ENCODE peak calls at places on chromosomes 5 and 9, in ten cellular contexts. E is breast epithelium, T is fibroblast of the aortic adventitia, X is BJ, Q is stomach, M is heart left ventricle, H is cardiac fibroblast, B is upper lobe of left lung, D is brain microvascular endothelial cell, K is DND-41. G is an unnamed sample.

GRCh38 chr5:75890546-75890945 is 173.3 kb upstream of the POC5 start:
- DNase-seq in E (no peak), T (no peak), X (no peak), Q (no peak), M (no peak), H (no peak), B (no peak), D (no peak), K (no peak), G (no peak)

GRCh38 chr5:130743091-130743490 is 422.0 kb downstream of the HINT1 start:
- DNase-seq in E (no peak), T (no peak), X (no peak), Q (no peak), M (no peak), H (no peak), B (no peak), D (no peak), K (no peak), G (no peak)

GRCh38 chr5:60092671-60093422 is 199.3 kb upstream of the PDE4D start:
- DNase-seq in E (no peak), T (peak), X (peak), Q (no peak), M (no peak), H (no peak), B (no peak), D (peak), K (no peak), G (no peak)

GRCh38 chr9:87405677-87406544 is 91.8 kb upstream of the DAPK1 start:
- DNase-seq in E (no peak), T (peak), X (no peak), Q (no peak), M (no peak), H (peak), B (no peak), D (no peak), K (no peak), G (no peak)

GRCh38 chr5:181188700-181189362 is 16.2 kb downstream of the TRIM7 start:
- DNase-seq in E (peak), T (peak), X (no peak), Q (peak), M (peak), H (peak), B (no peak), D (peak), K (peak), G (peak)

GRCh38 chr5:59874675-59875074 is 18.9 kb downstream of the PDE4D start:
- DNase-seq in E (no peak), T (no peak), X (no peak), Q (no peak), M (no peak), H (no peak), B (no peak), D (no peak), K (no peak), G (no peak)

GRCh38 chr9:119283118-119283794 is 86.0 kb downstream of the BRINP1 start:
- DNase-seq in E (no peak), T (no peak), X (peak), Q (no peak), M (peak), H (no peak), B (peak), D (no peak), K (no peak), G (no peak)

GRCh38 chr9:37944266-37944650 is 40.3 kb upstream of the SLC25A51 start:
- DNase-seq in E (no peak), T (peak), X (no peak), Q (no peak), M (no peak), H (peak), B (no peak), D (no peak), K (no peak), G (no peak)

GRCh38 chr5:17425385-17426070 is 72.5 kb upstream of the TAF11L2 start:
- DNase-seq in E (no peak), T (no peak), X (no peak), Q (no peak), M (no peak), H (no peak), B (no peak), D (no peak), K (no peak), G (no peak)

GRCh38 chr5:31698667-31699066 is 59.7 kb downstream of the PDZD2 start:
- DNase-seq in E (no peak), T (no peak), X (no peak), Q (no peak), M (no peak), H (no peak), B (no peak), D (no peak), K (no peak), G (no peak)

GRCh38 chr5:56769875-56770604 is 45.3 kb upstream of the MAP3K1 start:
- DNase-seq in E (no peak), T (no peak), X (no peak), Q (no peak), M (no peak), H (no peak), B (no peak), D (no peak), K (no peak), G (no peak)

GRCh38 chr5:119358901-119359603 is 3.2 kb downstream of the TNFAIP8 start:
- DNase-seq in E (no peak), T (no peak), X (no peak), Q (no peak), M (no peak), H (no peak), B (no peak), D (no peak), K (no peak), G (no peak)

GRCh38 chr5:53917095-53917494 is 356.7 kb downstream of the NDUFS4 start:
- DNase-seq in E (no peak), T (peak), X (no peak), Q (no peak), M (no peak), H (peak), B (no peak), D (peak), K (no peak), G (no peak)

GRCh38 chr5:69288069-69288468 is 44.5 kb downstream of the CCDC125 start:
- DNase-seq in E (no peak), T (no peak), X (no peak), Q (no peak), M (no peak), H (no peak), B (no peak), D (no peak), K (no peak), G (no peak)

GRCh38 chr9:37974506-37975173 is 70.7 kb upstream of the SLC25A51 start:
- DNase-seq in E (no peak), T (no peak), X (no peak), Q (no peak), M (no peak), H (no peak), B (no peak), D (no peak), K (no peak), G (no peak)

DNA sequence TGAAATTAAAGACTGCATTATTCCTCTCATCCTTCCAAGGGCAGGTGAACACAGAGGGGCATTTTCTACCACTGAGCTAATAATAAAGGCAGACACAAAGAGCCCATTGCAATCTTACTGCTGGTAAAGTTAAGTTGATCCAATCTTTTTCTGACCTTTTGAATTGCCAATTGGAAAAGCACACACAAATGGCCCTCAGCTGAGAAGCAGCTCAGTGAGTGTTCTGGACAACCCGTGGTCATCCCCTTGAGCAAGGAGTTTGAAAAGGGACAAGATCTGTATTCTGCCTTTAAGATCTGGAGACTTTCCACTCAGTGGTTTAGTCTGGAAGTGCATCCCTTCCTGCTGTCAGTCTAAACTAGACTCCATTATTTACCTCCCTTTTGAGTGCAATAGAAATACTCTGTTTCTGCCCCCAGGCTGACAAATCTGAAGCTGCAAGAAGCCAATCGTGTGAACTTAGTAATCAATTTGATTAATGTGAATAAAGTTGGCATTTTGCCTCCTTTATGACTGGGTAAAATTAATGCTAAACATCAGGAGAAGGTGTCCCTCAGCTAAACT is 835.7 kb downstream of the MAT2B start:
- DNase-seq in E (no peak), T (peak), X (no peak), Q (no peak), M (no peak), H (no peak), B (no peak), D (no peak), K (no peak), G (no peak)
- TF ChIP-seq CTCF in E (no peak), T (no peak), X (no peak), Q (no peak), M (no peak), H (no peak), B (no peak), D (peak), K (no peak), G (no peak)

GRCh38 chr5:177490311-177490991 is 7.0 kb downstream of the PDLIM7 start:
- DNase-seq in E (no peak), T (no peak), X (no peak), Q (no peak), M (no peak), H (no peak), B (peak), D (no peak), K (no peak), G (no peak)

GRCh38 chr5:177487144-177487543 is 10.3 kb downstream of the PDLIM7 start:
- DNase-seq in E (no peak), T (no peak), X (no peak), Q (no peak), M (no peak), H (no peak), B (no peak), D (no peak), K (no peak), G (no peak)

GRCh38 chr5:177486256-177486655 is 11.1 kb downstream of the PDLIM7 start:
- DNase-seq in E (no peak), T (no peak), X (no peak), Q (no peak), M (no peak), H (no peak), B (no peak), D (no peak), K (no peak), G (no peak)

GRCh38 chr5:177489119-177489716 is 8.2 kb downstream of the PDLIM7 start:
- DNase-seq in E (no peak), T (no peak), X (no peak), Q (peak), M (no peak), H (no peak), B (peak), D (no peak), K (no peak), G (no peak)

GRCh38 chr5:177487975-177488374 is 9.4 kb downstream of the PDLIM7 start:
- DNase-seq in E (no peak), T (no peak), X (no peak), Q (no peak), M (no peak), H (no peak), B (peak), D (no peak), K (no peak), G (no peak)
- TF ChIP-seq CTCF in E (no peak), T (no peak), X (no peak), Q (no peak), M (no peak), H (no peak), B (no peak), D (peak), K (peak), G (no peak)

DNA sequence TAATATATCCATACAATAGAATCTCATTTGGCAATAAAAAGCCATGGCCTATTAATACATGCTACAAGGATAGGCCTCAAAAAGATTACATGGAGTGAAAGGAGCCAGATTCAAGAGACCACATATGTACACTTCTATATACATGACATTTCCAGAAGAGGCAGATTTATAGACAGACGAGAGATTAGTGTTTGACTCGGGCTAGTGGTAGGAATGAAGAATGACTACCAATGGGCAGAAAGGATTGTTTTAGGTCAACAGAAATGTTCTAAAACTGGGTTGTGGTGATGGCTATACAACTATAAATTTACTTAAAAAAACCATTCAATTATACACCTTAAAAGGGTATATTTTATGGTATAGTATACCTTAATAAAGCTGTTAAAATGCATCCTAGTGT is 41.9 kb downstream of the SETX start:
- DNase-seq in E (no peak), T (no peak), X (no peak), Q (no peak), M (no peak), H (no peak), B (no peak), D (no peak), K (no peak), G (no peak)
- TF ChIP-seq CTCF in E (no peak), T (peak), X (peak), Q (no peak), M (no peak), H (peak), B (no peak), D (peak), K (no peak), G (no peak)

DNA sequence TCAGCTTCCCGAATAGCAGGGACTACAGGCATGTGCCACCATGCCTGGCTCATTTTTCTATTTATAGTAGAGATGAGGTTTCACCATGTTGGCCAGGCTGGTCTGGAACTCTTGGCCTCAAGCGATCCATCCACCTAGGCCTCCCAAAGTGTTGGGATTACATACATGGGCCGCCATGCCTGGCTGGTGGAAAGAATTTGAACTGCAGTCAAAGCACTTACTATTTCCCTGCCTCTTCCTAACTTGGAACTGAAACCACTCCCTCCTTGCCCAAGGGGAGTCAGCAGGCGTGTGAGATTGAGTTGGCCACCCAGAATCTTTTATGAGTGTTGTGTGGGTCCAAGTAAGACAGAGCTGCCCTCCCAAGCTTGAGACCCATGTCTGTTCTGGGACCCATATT is 86.1 kb upstream of the PTPN3 start:
- DNase-seq in E (no peak), T (no peak), X (no peak), Q (no peak), M (no peak), H (no peak), B (no peak), D (no peak), K (no peak), G (no peak)
- TF ChIP-seq CTCF in E (no peak), T (no peak), X (no peak), Q (no peak), M (no peak), H (no peak), B (no peak), D (peak), K (no peak), G (no peak)

DNA sequence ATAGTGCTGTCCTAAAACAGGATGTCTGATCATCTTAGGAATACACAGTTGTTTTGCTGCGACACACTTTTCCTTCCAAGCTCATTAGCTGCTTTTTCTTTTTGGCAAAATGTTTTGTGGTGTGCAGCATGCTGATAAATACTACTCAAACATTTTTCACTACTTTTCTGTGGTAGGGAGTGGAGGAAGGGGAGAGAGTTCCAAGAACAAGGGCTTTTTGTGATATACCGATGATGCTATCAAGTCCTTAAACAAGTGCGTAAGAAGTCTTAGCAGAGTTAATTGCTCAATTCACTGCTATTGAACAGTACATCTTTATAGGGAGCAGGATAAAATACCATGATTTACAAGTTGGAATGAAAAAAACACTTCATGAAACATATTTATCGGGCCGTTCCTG is 23.6 kb upstream of the TEK start:
- DNase-seq in E (no peak), T (no peak), X (no peak), Q (no peak), M (no peak), H (peak), B (no peak), D (no peak), K (no peak), G (no peak)
- TF ChIP-seq CTCF in E (no peak), T (no peak), X (no peak), Q (no peak), M (no peak), H (no peak), B (no peak), D (no peak), K (no peak), G (no peak)

GRCh38 chr5:72235725-72236124 is 84.3 kb downstream of the MRPS27 start:
- DNase-seq in E (no peak), T (no peak), X (no peak), Q (no peak), M (no peak), H (no peak), B (no peak), D (no peak), K (no peak), G (no peak)
- TF ChIP-seq CTCF in E (no peak), T (no peak), X (no peak), Q (no peak), M (no peak), H (no peak), B (no peak), D (no peak), K (no peak), G (no peak)

GRCh38 chr5:30620481-30621085 is 572.9 kb upstream of the CDH6 start:
- DNase-seq in E (no peak), T (no peak), X (no peak), Q (no peak), M (no peak), H (no peak), B (no peak), D (no peak), K (no peak), G (no peak)
- TF ChIP-seq CTCF in E (no peak), T (no peak), X (no peak), Q (no peak), M (no peak), H (no peak), B (no peak), D (no peak), K (no peak), G (no peak)

DNA sequence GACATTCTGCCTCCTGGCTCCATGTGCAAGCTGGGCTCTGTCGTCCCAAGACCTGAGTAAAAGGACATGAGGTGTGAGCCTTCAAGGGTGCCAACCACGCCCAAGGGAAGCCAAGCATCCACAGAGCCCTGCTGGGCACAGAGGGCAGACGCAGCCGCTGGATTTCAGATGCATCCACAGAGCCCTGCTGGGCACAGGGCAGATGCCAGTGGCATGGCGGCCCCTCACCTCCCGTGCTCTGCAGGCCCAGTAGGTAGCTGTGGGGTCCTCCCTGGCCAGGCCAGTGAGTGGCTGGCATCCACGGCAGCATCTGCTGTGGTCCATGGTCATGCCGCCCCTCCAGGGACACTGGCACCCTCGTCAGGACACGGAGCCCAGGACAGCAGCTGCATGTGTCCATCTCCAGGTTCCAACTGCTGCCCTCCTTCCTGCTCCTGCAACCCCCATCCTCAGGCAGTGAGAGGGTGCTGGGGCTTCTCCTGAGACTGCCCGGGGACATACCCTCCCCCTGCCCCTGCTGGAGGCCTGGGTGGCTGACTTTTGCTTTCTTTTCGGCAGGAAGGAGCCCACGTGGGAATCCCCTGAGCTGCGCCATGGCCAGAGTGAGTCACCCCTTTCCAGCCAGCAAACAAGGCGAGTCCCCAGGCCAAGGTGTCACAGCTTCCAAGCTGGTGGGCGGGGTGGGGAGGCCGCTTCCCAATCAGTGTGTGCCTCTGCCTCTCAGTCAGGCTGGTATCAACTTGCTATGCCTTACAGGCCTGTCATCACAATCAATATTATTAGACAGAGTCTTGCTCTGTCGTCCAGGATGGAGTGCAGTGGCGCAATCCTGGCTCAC is 4.0 kb upstream of the TRAF2 start:
- DNase-seq in E (no peak), T (peak), X (no peak), Q (peak), M (peak), H (peak), B (peak), D (peak), K (peak), G (peak)
- TF ChIP-seq CTCF in E (no peak), T (peak), X (no peak), Q (no peak), M (no peak), H (peak), B (no peak), D (peak), K (no peak), G (no peak)

DNA sequence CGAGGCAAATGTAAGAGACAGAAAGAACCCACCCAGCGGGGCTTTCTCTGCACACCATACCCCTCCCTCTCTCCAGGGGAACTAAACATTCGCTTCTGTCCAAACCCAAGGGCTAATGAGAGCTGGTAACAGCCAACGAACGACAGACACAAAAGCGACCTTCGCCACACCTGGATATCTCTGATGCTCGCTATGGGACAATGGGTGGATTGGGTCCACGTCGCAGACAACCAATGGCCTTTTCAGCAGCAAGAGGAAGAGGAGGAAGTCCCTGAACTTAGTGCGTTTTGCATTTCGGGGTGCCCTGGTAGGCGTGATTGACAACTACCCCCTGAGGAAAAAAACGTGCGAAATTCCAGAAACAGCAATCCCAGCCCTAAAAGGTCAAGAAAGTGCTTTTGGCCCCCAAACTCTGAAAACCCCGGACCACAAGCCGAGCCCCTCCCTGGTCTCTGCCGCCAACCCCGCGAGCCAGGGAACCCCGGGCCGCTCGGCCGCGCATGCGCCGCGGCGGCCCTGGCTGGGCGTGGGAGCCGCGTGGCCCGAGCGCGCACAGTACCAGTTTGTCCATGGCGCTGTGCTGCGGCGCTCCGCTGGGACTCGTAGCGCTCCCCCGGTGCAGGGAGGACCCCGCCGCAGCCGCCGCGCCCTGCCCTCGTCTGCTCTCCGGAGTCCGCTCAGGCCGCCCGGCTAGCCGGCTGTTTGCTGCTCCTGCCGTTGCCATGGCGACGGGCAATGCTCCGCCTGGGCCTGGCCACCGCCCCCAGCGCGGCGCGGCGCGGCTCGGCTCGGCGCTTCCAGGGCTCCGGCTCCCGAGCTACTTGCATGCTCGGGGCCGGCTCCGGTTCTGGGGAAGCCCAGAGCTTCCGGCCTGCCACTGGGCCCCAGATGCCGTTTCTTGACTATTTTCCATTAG is 66.9 kb upstream of the DNAH5 start:
- DNase-seq in E (peak), T (peak), X (peak), Q (peak), M (peak), H (peak), B (peak), D (peak), K (no peak), G (peak)
- TF ChIP-seq CTCF in E (no peak), T (no peak), X (no peak), Q (no peak), M (no peak), H (no peak), B (peak), D (no peak), K (no peak), G (no peak)

GRCh38 chr9:131873361-131873760 is 133.5 kb upstream of the RAPGEF1 start:
- DNase-seq in E (no peak), T (no peak), X (no peak), Q (no peak), M (no peak), H (no peak), B (no peak), D (no peak), K (no peak), G (no peak)
- TF ChIP-seq CTCF in E (no peak), T (no peak), X (no peak), Q (no peak), M (no peak), H (no peak), B (no peak), D (no peak), K (no peak), G (no peak)